ENCODE peak calls at places on chromosomes 4 and X, in six cellular contexts. R is adipocyte; W is HS-27A; H is NCI-H82; V is GM23248; X is stimulated activated CD8-positive, alpha-beta memory T cell treated with anti-CD3 and anti-CD28 coated beads, Interleukin-2, amount 100 ng/mL, for 1 hour. I is an unnamed sample.

GRCh38 chr4:16912896-16913295 is 14.5 kb upstream of the LDB2 start:
- DNase-seq in R (no peak), W (no peak), H (no peak), V (no peak), X (no peak), I (no peak)

GRCh38 chr4:136900706-136901105 is 631.6 kb downstream of the PCDH18 start:
- DNase-seq in R (no peak), W (no peak), H (no peak), V (no peak), X (no peak), I (peak; percentile 11)

GRCh38 chr4:107265859-107266258 is 229.7 kb upstream of the DKK2 start:
- DNase-seq in R (no peak), W (no peak), H (peak; percentile 0), V (no peak), X (no peak), I (no peak)

GRCh38 chr4:4995103-4995761 is 24.0 kb downstream of the CYTL1 start:
- DNase-seq in R (peak; percentile 90), W (peak; percentile 29), H (peak; percentile 82), V (peak; percentile 78), X (no peak), I (peak; percentile 78)

GRCh38 chr4:37595875-37596402 is 90.2 kb downstream of the RELL1 start:
- DNase-seq in R (no peak), W (no peak), H (no peak), V (no peak), X (no peak), I (no peak)

GRCh38 chrX:97704474-97704873 is 820.8 kb downstream of the RPA4 start:
- DNase-seq in R (no peak), W (no peak), H (no peak), V (no peak), X (no peak), I (no peak)

GRCh38 chrX:153953342-153953830 is 8.9 kb upstream of the RENBP start:
- DNase-seq in R (peak; percentile 74), W (no peak), H (peak; percentile 79), V (peak; percentile 66), X (peak; percentile 65), I (peak; percentile 72)

GRCh38 chrX:73765776-73766465 is 202.9 kb downstream of the CHIC1 start:
- DNase-seq in R (no peak), W (no peak), H (peak; percentile 9), V (no peak), X (no peak), I (no peak)

I was measured in EH.